ENCODE peak calls at places on chromosomes 4 and X, in six cellular contexts. E, Z, W, H, R and M are unnamed samples.

GRCh38 chr4:63528592-63528991 is 880.7 kb downstream of the TECRL start:
- DNase-seq in R (no peak), Z (no peak), W (peak), H (no peak), E (no peak), M (peak)

GRCh38 chr4:38620527-38620926 is 43.5 kb upstream of the KLF3 start:
- DNase-seq in W (no peak), H (no peak), Z (no peak), E (no peak), R (no peak), M (no peak)

GRCh38 chr4:38174811-38175210 is 214.6 kb downstream of the PTTG2 start:
- DNase-seq in H (no peak), E (no peak), W (no peak), R (no peak), Z (no peak), M (no peak)

GRCh38 chrX:15680401-15680800 is 15.8 kb upstream of the CLTRN start:
- DNase-seq in R (no peak), W (no peak), H (peak), Z (peak), E (no peak), M (peak)

GRCh38 chr4:99536148-99536728 is 25.4 kb downstream of the C4orf17 start:
- DNase-seq in R (no peak), W (no peak), E (no peak), Z (no peak), H (no peak), M (no peak)

GRCh38 chr4:184745747-184746531 is 12.0 kb upstream of the CENPU start:
- DNase-seq in H (peak), Z (peak), E (peak), R (peak), W (peak), M (peak)

GRCh38 chr4:100340534-100341364 is 150.5 kb upstream of the DDIT4L start:
- DNase-seq in Z (no peak), E (no peak), R (no peak), W (no peak), H (peak), M (no peak)

GRCh38 chr4:576245-576821 is at the start of gene TMEM271:
- DNase-seq in H (no peak), R (no peak), E (no peak), W (no peak), Z (no peak), M (no peak)

GRCh38 chrX:105013719-105014118 is 206.8 kb downstream of the TEX13A start:
- DNase-seq in R (no peak), E (no peak), W (no peak), H (no peak), Z (no peak), M (no peak)

GRCh38 chr4:91963489-91963888 is 340.3 kb upstream of the GRID2 start:
- DNase-seq in H (peak), W (no peak), E (no peak), R (no peak), Z (no peak), M (peak)

GRCh38 chrX:57286507-57287251 is at the start of gene FAAH2:
- DNase-seq in R (peak), Z (no peak), H (no peak), E (peak), W (no peak), M (no peak)

GRCh38 chrX:147884958-147885357 is 26.8 kb upstream of the FMR1 start:
- DNase-seq in Z (no peak), E (no peak), W (no peak), H (no peak), R (no peak), M (no peak)

GRCh38 chr4:32985256-32985655 is 2265.1 kb downstream of the PCDH7 start:
- DNase-seq in Z (no peak), W (no peak), R (no peak), H (no peak), E (no peak), M (peak)

GRCh38 chrX:154717824-154718223 is 33.1 kb downstream of the GAB3 start:
- DNase-seq in E (no peak), Z (peak), H (no peak), W (peak), R (no peak), M (peak)

GRCh38 chr4:8331567-8331955 is 62.0 kb downstream of the HTRA3 start:
- DNase-seq in H (no peak), Z (no peak), W (peak), E (no peak), R (no peak), M (peak)

GRCh38 chr4:2595436-2595835 is 59.0 kb downstream of the FAM193A start:
- DNase-seq in H (no peak), Z (no peak), E (no peak), W (no peak), R (no peak), M (no peak)

GRCh38 chr4:8821151-8821950 is 50.3 kb downstream of the HMX1 start:
- DNase-seq in R (no peak), H (no peak), W (no peak), Z (no peak), E (no peak), M (no peak)

GRCh38 chr4:107683873-107684272 is 36.2 kb downstream of the PAPSS1 start:
- DNase-seq in R (no peak), H (no peak), Z (no peak), E (no peak), W (no peak), M (no peak)

GRCh38 chr4:16457944-16458343 is 231.7 kb upstream of the TAPT1 start:
- DNase-seq in W (no peak), Z (peak), R (no peak), E (no peak), H (no peak), M (peak)

GRCh38 chrX:119045884-119046283 is 26.9 kb upstream of the CT47C1 start:
- DNase-seq in W (no peak), E (no peak), H (no peak), Z (no peak), R (no peak), M (peak)

GRCh38 chr4:82515705-82516104 is 46.1 kb downstream of the TMEM150C start:
- DNase-seq in Z (peak), H (no peak), E (no peak), R (no peak), W (peak), M (peak)

GRCh38 chr4:128757712-128758111 is 51.8 kb upstream of the JADE1 start:
- DNase-seq in H (no peak), W (peak), R (peak), Z (no peak), E (no peak), M (no peak)

GRCh38 chrX:128769511-128769910 is 717.3 kb upstream of the ACTRT1 start:
- DNase-seq in W (no peak), Z (no peak), R (no peak), H (no peak), E (no peak), M (peak)

GRCh38 chr4:54683616-54684346 is 26.0 kb downstream of the KIT start:
- DNase-seq in H (peak), E (no peak), W (peak), R (peak), Z (no peak), M (peak)

GRCh38 chr4:164718817-164719216 is 35.1 kb upstream of the SMIM31 start:
- DNase-seq in E (no peak), R (no peak), H (no peak), Z (no peak), W (no peak), M (no peak)

GRCh38 chr4:183200453-183200852 is 101.4 kb downstream of the WWC2 start:
- DNase-seq in R (no peak), Z (peak), H (peak), E (no peak), W (peak), M (peak)

GRCh38 chr4:133145758-133146157 is 3.3 kb upstream of the PCDH10 start:
- DNase-seq in H (no peak), W (no peak), E (no peak), Z (no peak), R (no peak), M (no peak)

GRCh38 chrX:26631385-26631784 is 415.4 kb downstream of the MAGEB5 start:
- DNase-seq in Z (no peak), W (no peak), H (no peak), R (no peak), E (no peak), M (no peak)

GRCh38 chrX:18146954-18147353 is 73.7 kb downstream of the BEND2 start:
- DNase-seq in H (no peak), W (no peak), R (peak), Z (peak), E (no peak), M (no peak)

GRCh38 chr4:33883111-33883510 is 2361.2 kb downstream of the ARAP2 start:
- DNase-seq in H (peak), E (no peak), W (peak), Z (no peak), R (no peak), M (no peak)

GRCh38 chr4:47239649-47240048 is 208.3 kb downstream of the GABRB1 start:
- DNase-seq in Z (no peak), R (no peak), E (no peak), W (no peak), H (peak), M (no peak)

GRCh38 chr4:8117278-8117682 is 41.3 kb downstream of the ABLIM2 start:
- DNase-seq in E (no peak), W (peak), Z (peak), R (peak), H (peak), M (peak)

GRCh38 chr4:122341906-122342305 is 36.9 kb upstream of the ADAD1 start:
- DNase-seq in R (no peak), Z (peak), H (peak), E (no peak), W (no peak), M (peak)